ENCODE peak calls at places on chromosomes 11 and 22, in four cellular contexts. One of them, this sample, is unnamed.

GRCh38 chr22:37459211-37459610 is 27.0 kb downstream of the MFNG start:
- DNase-seq in HepG2: no peak
- DNase-seq in GM12878: no peak
- DNase-seq in K562: no peak
- DNase-seq in this sample: no peak

GRCh38 chr11:13698147-13698546 is 29.7 kb downstream of the FAR1 start:
- DNase-seq in K562: no peak
- DNase-seq in HepG2: no peak
- DNase-seq in GM12878: no peak
- DNase-seq in this sample: no peak

GRCh38 chr22:21802673-21803072 is 64.8 kb downstream of the MAPK1 start:
- DNase-seq in HepG2: no peak
- DNase-seq in K562: no peak
- DNase-seq in GM12878: no peak
- DNase-seq in this sample: no peak

GRCh38 chr22:49671331-49672012 is 156.2 kb downstream of the BRD1 start:
- DNase-seq in K562: no peak
- DNase-seq in GM12878: no peak
- DNase-seq in HepG2: no peak
- DNase-seq in this sample: peak

GRCh38 chr11:46560300-46561025 is 33.4 kb downstream of the AMBRA1 start:
- DNase-seq in K562: no peak
- DNase-seq in HepG2: no peak
- DNase-seq in GM12878: peak
- DNase-seq in this sample: no peak

GRCh38 chr22:26215766-26216165 is 46.5 kb downstream of the SEZ6L start:
- DNase-seq in K562: no peak
- DNase-seq in GM12878: no peak
- DNase-seq in HepG2: no peak
- DNase-seq in this sample: no peak

GRCh38 chr11:66880484-66881211 is 23.8 kb downstream of the LRFN4 start:
- DNase-seq in GM12878: no peak
- DNase-seq in K562: no peak
- DNase-seq in HepG2: no peak
- DNase-seq in this sample: no peak

GRCh38 chr11:78688460-78688859 is 113.8 kb upstream of the NARS2 start:
- DNase-seq in HepG2: no peak
- DNase-seq in K562: no peak
- DNase-seq in GM12878: no peak
- DNase-seq in this sample: no peak

GRCh38 chr22:48884292-48884691 is 943.4 kb downstream of the BRD1 start:
- DNase-seq in GM12878: no peak
- DNase-seq in K562: no peak
- DNase-seq in HepG2: no peak
- DNase-seq in this sample: no peak

GRCh38 chr11:80669620-80670019 is 1228.8 kb upstream of the TENM4 start:
- DNase-seq in GM12878: no peak
- DNase-seq in HepG2: no peak
- DNase-seq in K562: no peak
- DNase-seq in this sample: no peak

GRCh38 chr22:23381661-23382427 is 198.2 kb downstream of the IGLL1 start:
- DNase-seq in HepG2: no peak
- DNase-seq in GM12878: no peak
- DNase-seq in K562: no peak
- DNase-seq in this sample: no peak
- TF ChIP-seq CBX5 in HepG2: no peak
- TF ChIP-seq CBX5 in GM12878: no peak
- TF ChIP-seq CBX5 in K562: no peak
- TF ChIP-seq CBX5 in this sample: no peak

GRCh38 chr11:73645972-73646631 is at the start of gene PLEKHB1:
- DNase-seq in K562: peak
- DNase-seq in HepG2: no peak
- DNase-seq in GM12878: no peak
- DNase-seq in this sample: peak
- TF ChIP-seq CBX5 in K562: no peak
- TF ChIP-seq CBX5 in HepG2: no peak
- TF ChIP-seq CBX5 in GM12878: no peak
- TF ChIP-seq CBX5 in this sample: no peak

DNA sequence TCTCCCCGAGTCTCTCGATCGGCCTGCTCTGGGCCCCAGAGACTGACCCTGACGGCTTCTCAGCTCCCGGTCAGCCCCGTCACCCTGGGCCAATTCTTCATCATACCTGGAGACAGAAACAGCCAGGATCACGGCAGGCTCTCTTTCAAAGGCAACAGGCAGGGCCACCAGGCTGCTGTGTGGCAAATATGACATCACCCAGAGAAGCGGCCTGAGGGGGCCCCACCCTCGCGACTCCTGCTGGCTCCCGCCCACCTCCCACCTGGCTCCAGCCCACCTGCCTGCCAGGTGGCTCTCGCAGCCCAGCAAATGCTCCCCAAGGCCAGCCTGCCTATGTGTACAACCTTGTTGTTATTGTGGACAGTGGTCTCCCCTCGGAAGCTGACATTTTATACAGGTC is 24.9 kb upstream of the PACSIN2 start:
- DNase-seq in HepG2: peak
- DNase-seq in GM12878: no peak
- DNase-seq in K562: no peak
- DNase-seq in this sample: no peak
- TF ChIP-seq CBX5 in HepG2: no peak
- TF ChIP-seq CBX5 in GM12878: no peak
- TF ChIP-seq CBX5 in K562: no peak
- TF ChIP-seq CBX5 in this sample: no peak

GRCh38 chr11:6232899-6233298 is 1.5 kb downstream of the FHIP1B start:
- DNase-seq in GM12878: no peak
- DNase-seq in HepG2: no peak
- DNase-seq in K562: no peak
- DNase-seq in this sample: no peak

GRCh38 chr11:6234314-6235031 is at the start of gene FHIP1B:
- DNase-seq in GM12878: peak
- DNase-seq in K562: peak
- DNase-seq in HepG2: peak
- DNase-seq in this sample: peak

GRCh38 chr11:6237903-6238302 is 986 bp upstream of the CNGA4 start:
- DNase-seq in HepG2: no peak
- DNase-seq in GM12878: no peak
- DNase-seq in K562: no peak
- DNase-seq in this sample: no peak

GRCh38 chr11:6237271-6237670 is 1.6 kb upstream of the CNGA4 start:
- DNase-seq in HepG2: no peak
- DNase-seq in K562: no peak
- DNase-seq in GM12878: no peak
- DNase-seq in this sample: no peak

DNA sequence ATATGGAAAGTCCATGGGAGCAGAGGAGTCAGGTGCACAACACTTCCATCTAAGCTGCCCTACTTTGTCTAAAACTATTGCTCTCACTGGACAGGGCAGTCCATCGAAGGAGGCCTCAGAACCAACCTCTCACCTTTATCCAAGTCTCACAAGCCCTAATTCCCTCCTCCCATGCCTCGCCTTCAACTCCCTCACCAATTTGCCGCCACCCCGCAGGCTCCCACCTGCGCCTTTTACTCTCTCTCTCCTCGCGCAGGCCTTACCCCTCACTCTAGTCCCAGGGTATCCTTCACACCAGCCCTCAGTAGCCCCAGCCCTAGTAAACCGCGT is 487 bp downstream of the FHIP1B start:
- DNase-seq in HepG2: no peak
- DNase-seq in K562: no peak
- DNase-seq in GM12878: no peak
- DNase-seq in this sample: no peak
- TF ChIP-seq CBX5 in HepG2: no peak
- TF ChIP-seq CBX5 in K562: no peak
- TF ChIP-seq CBX5 in GM12878: no peak
- TF ChIP-seq CBX5 in this sample: no peak

DNA sequence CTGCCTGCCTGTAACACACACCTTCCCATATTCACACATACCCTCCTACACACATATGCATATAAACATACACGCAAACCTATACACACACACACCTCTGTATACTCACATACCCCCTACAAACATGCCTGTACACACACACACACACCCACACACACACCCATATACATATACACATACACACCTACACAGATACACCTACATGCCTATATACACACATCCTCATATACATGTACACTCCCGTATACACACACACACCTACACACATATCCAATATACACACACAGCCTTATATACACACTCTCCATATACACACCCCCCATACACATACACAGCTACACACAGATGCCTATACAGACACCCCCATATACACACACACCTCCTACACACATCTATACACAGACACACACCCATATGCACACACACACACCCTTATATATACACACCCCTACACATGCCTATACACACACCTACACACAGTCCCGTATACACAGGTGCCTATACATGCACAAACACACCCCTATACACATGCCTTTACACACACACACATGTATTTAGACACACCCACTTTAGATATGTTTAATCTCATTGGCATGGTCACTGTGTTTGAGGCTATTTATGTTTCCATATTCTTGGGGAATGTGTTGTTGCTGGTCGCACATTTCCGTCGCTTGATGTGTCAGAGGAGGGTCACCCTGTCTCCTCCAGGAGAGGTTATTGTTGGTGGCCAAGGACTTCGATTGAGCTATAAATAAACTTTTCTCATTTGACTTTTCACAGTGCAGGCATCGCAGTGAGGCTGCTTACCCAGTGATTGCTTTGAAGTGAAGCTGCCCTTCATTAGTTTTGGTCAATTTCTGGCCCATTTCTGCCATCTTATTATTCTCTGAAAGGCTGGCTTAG is 243.3 kb downstream of the TBC1D22A start:
- DNase-seq in K562: no peak
- DNase-seq in HepG2: no peak
- DNase-seq in GM12878: no peak
- DNase-seq in this sample: no peak
- TF ChIP-seq CBX5 in K562: no peak
- TF ChIP-seq CBX5 in HepG2: no peak
- TF ChIP-seq CBX5 in GM12878: no peak
- TF ChIP-seq CBX5 in this sample: no peak

GRCh38 chr11:94518300-94518699 is 6.0 kb downstream of the C11orf97 start:
- DNase-seq in K562: no peak
- DNase-seq in GM12878: no peak
- DNase-seq in HepG2: no peak
- DNase-seq in this sample: no peak

GRCh38 chr11:94521684-94522083 is 9.4 kb downstream of the C11orf97 start:
- DNase-seq in GM12878: no peak
- DNase-seq in HepG2: peak
- DNase-seq in K562: no peak
- DNase-seq in this sample: no peak

GRCh38 chr11:94516725-94517124 is 4.5 kb downstream of the C11orf97 start:
- DNase-seq in K562: no peak
- DNase-seq in HepG2: peak
- DNase-seq in GM12878: no peak
- DNase-seq in this sample: no peak

GRCh38 chr11:94515398-94515797 is 3.1 kb downstream of the C11orf97 start:
- DNase-seq in GM12878: no peak
- DNase-seq in HepG2: no peak
- DNase-seq in K562: no peak
- DNase-seq in this sample: no peak

GRCh38 chr11:94519478-94520084 is 7.3 kb downstream of the C11orf97 start:
- DNase-seq in HepG2: no peak
- DNase-seq in K562: peak
- DNase-seq in GM12878: no peak
- DNase-seq in this sample: no peak
- TF ChIP-seq CBX5 in HepG2: no peak
- TF ChIP-seq CBX5 in K562: no peak
- TF ChIP-seq CBX5 in GM12878: no peak
- TF ChIP-seq CBX5 in this sample: no peak

GRCh38 chr11:37978647-37979046 is 1380.6 kb upstream of the RAG2 start:
- DNase-seq in HepG2: no peak
- DNase-seq in GM12878: no peak
- DNase-seq in K562: no peak
- DNase-seq in this sample: no peak

GRCh38 chr11:37972691-37973090 is 1374.7 kb upstream of the RAG2 start:
- DNase-seq in HepG2: no peak
- DNase-seq in GM12878: no peak
- DNase-seq in K562: no peak
- DNase-seq in this sample: no peak

DNA sequence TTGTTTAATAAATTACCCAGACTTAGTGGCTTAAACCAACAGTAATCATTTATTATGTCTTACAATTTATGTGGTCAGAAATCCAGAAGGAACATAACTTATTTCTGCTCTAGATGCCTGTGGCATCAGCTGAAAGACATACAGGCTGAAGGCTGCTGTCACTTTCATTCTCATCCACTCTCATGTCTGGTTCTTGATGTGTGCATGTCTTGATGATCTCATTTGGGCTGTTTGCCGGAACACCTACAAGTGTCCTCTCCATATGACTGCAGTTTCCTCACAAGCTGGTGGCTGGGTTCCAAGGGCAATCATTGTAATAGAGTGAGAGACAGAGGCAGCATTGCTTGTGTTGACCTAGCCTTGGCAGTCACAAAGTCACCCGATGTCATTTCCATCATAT is 1375.9 kb upstream of the RAG2 start:
- DNase-seq in GM12878: no peak
- DNase-seq in K562: no peak
- DNase-seq in HepG2: no peak
- DNase-seq in this sample: no peak
- TF ChIP-seq CBX5 in GM12878: no peak
- TF ChIP-seq CBX5 in K562: no peak
- TF ChIP-seq CBX5 in HepG2: no peak
- TF ChIP-seq CBX5 in this sample: no peak

GRCh38 chr22:40046126-40046525 is 51.4 kb downstream of the FAM83F start:
- DNase-seq in HepG2: no peak
- DNase-seq in GM12878: no peak
- DNase-seq in K562: no peak
- DNase-seq in this sample: no peak

GRCh38 chr22:40043793-40044101 is 49.0 kb downstream of the FAM83F start:
- DNase-seq in GM12878: no peak
- DNase-seq in K562: no peak
- DNase-seq in HepG2: no peak
- DNase-seq in this sample: no peak

GRCh38 chr22:40044102-40044869 is 49.5 kb downstream of the FAM83F start:
- DNase-seq in GM12878: peak
- DNase-seq in K562: peak
- DNase-seq in HepG2: peak
- DNase-seq in this sample: peak

GRCh38 chr22:40043086-40043485 is 48.3 kb downstream of the FAM83F start:
- DNase-seq in HepG2: no peak
- DNase-seq in K562: no peak
- DNase-seq in GM12878: no peak
- DNase-seq in this sample: no peak

GRCh38 chr22:40044870-40045834 is 50.4 kb downstream of the FAM83F start:
- DNase-seq in HepG2: peak
- DNase-seq in K562: peak
- DNase-seq in GM12878: no peak
- DNase-seq in this sample: peak
- TF ChIP-seq CBX5 in HepG2: peak
- TF ChIP-seq CBX5 in K562: no peak
- TF ChIP-seq CBX5 in GM12878: no peak
- TF ChIP-seq CBX5 in this sample: no peak

GRCh38 chr22:46445771-46446485 is 91.5 kb downstream of the CELSR1 start:
- DNase-seq in HepG2: no peak
- DNase-seq in K562: no peak
- DNase-seq in GM12878: no peak
- DNase-seq in this sample: no peak
- TF ChIP-seq CBX5 in HepG2: no peak
- TF ChIP-seq CBX5 in K562: no peak
- TF ChIP-seq CBX5 in GM12878: no peak
- TF ChIP-seq CBX5 in this sample: no peak

This sample was measured in H1.